ENCODE peak calls at places on chromosomes 6 and 20, in eight cellular contexts. K is psoas muscle, B is neuronal stem cell, G is cardiac muscle cell, I is neural progenitor cell, W is tibial nerve, O is HCT116, P is AG04450. T is an unnamed sample.

GRCh38 chr6:21984135-21984534 is 312.7 kb downstream of the PRL start:
- DNase-seq in K (no peak), B (no peak), G (no peak), I (no peak), W (no peak), O (no peak), P (no peak), T (no peak)

GRCh38 chr6:37630281-37630799 is 67.3 kb downstream of the MDGA1 start:
- DNase-seq in K (no peak), B (no peak), G (no peak), I (no peak), W (no peak), O (peak), P (peak), T (no peak)

GRCh38 chr6:81844686-81845085 is 92.2 kb upstream of the TENT5A start:
- DNase-seq in K (no peak), B (no peak), G (no peak), I (no peak), W (no peak), O (no peak), P (no peak), T (no peak)

GRCh38 chr6:24454452-24454851 is 34.9 kb downstream of the GPLD1 start:
- DNase-seq in K (no peak), B (no peak), G (no peak), I (no peak), W (no peak), O (no peak), P (no peak), T (no peak)

GRCh38 chr6:108113557-108114519 is 39.3 kb upstream of the OSTM1 start:
- DNase-seq in K (peak), B (peak), G (peak), I (peak), W (no peak), O (peak), P (peak), T (no peak)

GRCh38 chr6:73577605-73578160 is 56.9 kb upstream of the EEF1A1 start:
- DNase-seq in K (no peak), B (no peak), G (no peak), I (no peak), W (no peak), O (no peak), P (no peak), T (no peak)

GRCh38 chr6:135281227-135281626 is 100.1 kb downstream of the MYB start:
- DNase-seq in K (no peak), B (no peak), G (no peak), I (no peak), W (no peak), O (no peak), P (no peak), T (no peak)

GRCh38 chr20:51902933-51903332 is 100.6 kb upstream of the SALL4 start:
- DNase-seq in K (no peak), B (no peak), G (no peak), I (no peak), W (no peak), O (no peak), P (no peak), T (no peak)

GRCh38 chr20:50210066-50210619 is 19.5 kb downstream of the CEBPB start:
- DNase-seq in K (no peak), B (no peak), G (no peak), I (no peak), W (no peak), O (no peak), P (no peak), T (no peak)

GRCh38 chr6:36788768-36789167 is 50.5 kb downstream of the CPNE5 start:
- DNase-seq in K (no peak), B (no peak), G (no peak), I (no peak), W (no peak), O (no peak), P (no peak), T (peak)

GRCh38 chr6:12886961-12887775 is 170.6 kb downstream of the PHACTR1 start:
- DNase-seq in K (no peak), B (no peak), G (no peak), I (peak), W (no peak), O (no peak), P (no peak), T (no peak)

GRCh38 chr6:56046576-56046975 is 171.2 kb upstream of the BMP5 start:
- DNase-seq in K (no peak), B (no peak), G (no peak), I (no peak), W (peak), O (no peak), P (no peak), T (no peak)

GRCh38 chr20:62437985-62438384 is 10.6 kb upstream of the RBBP8NL start:
- DNase-seq in K (no peak), B (no peak), G (no peak), I (no peak), W (no peak), O (no peak), P (no peak), T (no peak)
- H3K27ac ChIP-seq in K (no peak), B (no peak), G (no peak), I (no peak), W (no peak), O (no peak), P (no peak), T (no peak)

DNA sequence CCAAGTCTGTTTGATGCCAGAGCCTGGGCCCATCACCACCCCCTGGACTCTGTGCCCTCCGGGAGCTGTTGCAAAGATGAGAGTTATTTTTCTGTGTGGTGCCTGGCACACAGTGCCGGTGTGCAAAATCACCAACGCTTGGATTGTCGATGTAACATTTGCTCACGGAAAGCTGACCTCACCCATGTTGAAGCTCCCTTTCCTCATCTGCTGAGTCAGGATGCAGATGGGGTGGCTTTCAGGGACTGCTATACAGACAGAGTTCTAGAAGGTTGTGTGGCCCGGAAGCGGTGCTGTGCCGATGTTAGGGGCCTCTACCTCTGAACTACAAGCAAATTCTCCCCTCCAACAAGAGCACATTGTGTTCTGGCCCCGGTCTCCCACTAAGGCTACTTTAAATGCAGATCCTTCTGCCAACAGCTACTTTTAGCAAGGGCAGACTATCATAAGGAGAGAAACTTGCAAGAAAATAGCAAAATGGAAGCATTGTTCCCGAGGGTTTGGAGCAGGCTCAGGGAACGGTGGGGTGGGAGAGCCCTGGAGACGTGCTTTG is 34.0 kb downstream of the EYA2 start:
- DNase-seq in K (peak), B (no peak), G (no peak), I (peak), W (peak), O (no peak), P (no peak), T (no peak)
- H3K27ac ChIP-seq in K (no peak), B (no peak), G (no peak), I (peak), W (peak), O (no peak), P (peak), T (no peak)

DNA sequence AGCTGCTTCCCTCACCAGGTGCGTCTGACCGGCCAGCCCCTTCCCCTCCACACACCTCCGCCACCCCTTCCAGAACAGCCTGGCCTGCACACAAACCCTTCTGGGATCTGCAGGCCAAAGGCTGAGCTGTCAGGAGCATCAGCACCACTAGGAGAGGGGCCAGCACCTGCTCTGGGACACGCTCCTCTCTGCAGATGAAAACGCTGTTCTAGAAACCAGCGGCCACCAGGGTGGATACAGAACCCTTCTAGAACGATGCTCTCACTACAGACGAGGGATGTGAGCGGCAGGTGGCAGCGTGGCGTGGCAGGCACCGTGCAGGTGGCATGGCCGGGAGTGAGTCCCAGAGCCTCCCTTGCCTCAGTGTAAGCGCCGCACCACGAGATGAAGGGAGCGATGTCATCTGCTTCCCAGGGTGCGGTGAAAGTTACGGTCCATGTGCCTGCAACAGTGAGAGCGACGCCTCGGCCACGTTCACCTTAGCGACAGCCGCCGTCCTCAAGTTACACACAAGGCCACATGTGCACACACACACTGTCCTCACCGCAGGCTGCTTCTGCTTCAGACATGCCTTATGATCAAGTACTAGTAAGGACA is 53.6 kb downstream of the TAF4 start:
- DNase-seq in K (no peak), B (no peak), G (no peak), I (no peak), W (no peak), O (no peak), P (no peak), T (no peak)
- H3K27ac ChIP-seq in K (no peak), B (no peak), G (no peak), I (no peak), W (no peak), O (no peak), P (no peak), T (no peak)

GRCh38 chr6:45808041-45808440 is 207.6 kb downstream of the CLIC5 start:
- DNase-seq in K (no peak), B (no peak), G (no peak), I (no peak), W (no peak), O (no peak), P (no peak), T (no peak)
- H3K27ac ChIP-seq in K (no peak), B (no peak), G (no peak), I (no peak), W (no peak), O (no peak), P (no peak), T (no peak)

DNA sequence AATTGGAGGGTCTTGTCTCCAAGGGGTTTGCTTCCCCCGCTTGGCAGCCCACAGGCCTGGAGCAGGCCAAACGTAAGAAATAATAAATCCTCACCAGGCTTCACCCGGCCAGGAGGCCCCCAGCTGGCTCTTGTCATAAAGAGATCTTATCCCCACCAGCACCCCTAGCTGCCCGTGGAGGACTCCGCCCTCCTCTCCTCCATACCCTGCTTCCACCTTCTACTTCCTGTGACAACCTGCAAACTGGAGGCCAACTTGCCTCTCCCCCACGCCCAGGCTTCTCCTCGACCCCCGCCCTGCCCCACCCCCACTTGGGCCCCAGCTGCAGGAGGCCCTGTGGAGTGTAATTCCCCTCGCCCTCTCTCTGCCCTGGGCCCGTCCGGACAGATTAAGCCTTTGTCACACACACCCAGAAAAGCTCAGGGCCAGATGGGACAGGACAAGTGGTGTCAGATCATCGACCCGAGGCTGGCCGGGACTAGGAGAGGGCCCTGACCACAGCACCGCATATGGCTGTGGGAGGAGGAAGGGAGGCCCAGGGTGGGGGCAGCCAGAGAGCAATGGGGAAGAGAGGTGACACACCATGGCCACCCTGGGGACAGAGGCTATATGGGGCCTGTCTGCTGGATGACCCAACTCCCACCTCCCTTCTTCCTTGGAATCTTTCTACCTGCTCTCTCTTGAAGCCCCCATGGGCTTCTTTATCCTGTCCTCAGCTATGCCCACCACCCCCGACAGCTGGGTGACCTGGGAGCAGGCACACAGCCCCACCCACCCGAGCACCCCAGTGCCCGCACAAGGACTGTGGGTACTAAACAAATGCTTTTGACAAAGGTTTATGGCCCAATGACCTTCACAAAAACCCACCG is 3.9 kb downstream of the NOL4L start:
- DNase-seq in K (no peak), B (no peak), G (peak), I (peak), W (no peak), O (no peak), P (no peak), T (peak)
- H3K27ac ChIP-seq in K (no peak), B (peak), G (peak), I (no peak), W (no peak), O (no peak), P (no peak), T (peak)

DNA sequence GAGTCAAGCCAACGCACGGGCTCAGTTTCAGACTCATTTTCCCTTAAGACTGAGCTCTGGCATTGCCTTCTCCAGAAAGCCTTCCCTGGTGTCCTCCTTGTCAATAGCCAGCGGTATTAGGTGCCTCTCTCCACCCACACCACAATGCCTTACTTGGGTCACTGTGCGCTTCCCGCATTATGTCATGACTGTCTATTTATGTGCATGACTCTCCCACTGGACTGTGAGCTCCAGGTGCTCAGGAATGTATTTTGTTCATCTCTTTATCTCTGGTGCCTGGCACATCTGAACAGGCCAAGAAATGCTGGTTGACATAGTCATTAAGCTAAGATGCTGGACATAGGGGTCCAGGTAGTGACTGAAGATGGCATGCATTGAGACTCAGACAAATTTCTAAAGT is 42.7 kb downstream of the DAAM2 start:
- DNase-seq in K (no peak), B (no peak), G (no peak), I (no peak), W (no peak), O (no peak), P (no peak), T (no peak)
- H3K27ac ChIP-seq in K (peak), B (no peak), G (no peak), I (no peak), W (peak), O (no peak), P (no peak), T (peak)

DNA sequence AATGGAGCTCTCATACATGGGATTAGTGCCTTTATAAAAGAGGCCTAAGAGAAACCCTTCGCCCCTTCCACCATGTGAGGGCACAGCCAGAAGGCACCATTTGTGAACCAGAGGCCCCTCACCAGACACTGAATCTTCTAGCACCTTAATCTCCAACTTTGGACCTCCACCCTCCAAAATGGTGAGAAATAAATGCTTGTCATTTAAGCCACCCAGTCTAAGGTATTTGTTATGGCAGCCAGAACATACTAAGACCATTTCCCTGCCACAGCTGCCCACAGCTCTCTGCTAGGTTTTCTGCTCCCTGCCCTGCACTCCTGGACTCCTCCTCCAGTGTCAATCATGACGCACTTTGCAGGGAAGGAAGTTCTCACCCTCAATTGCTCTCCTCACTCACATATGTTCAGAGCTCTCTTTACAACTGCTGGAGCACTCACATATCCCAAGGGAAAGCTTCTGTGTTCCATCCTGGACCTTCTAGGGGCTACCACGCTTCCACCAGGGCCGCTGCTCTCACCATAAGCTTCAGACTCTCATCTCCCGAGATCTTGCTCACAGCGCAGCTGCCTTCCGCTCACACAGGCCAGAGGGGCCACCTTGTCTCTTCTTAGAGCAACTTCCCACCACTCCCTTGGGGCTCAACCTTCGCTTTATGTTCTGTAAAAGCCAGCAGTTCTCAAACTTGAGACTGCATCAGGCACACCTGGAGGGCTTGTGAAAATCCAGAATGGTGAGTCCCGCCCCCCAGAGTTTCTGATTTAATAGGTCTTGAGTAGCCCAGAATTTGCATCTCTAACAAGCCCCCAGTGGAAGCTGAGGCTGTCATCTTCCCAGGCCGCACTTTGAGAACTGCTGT is 1.6 kb upstream of the LY86 start:
- DNase-seq in K (no peak), B (no peak), G (no peak), I (no peak), W (no peak), O (no peak), P (no peak), T (no peak)
- H3K27ac ChIP-seq in K (no peak), B (no peak), G (no peak), I (no peak), W (no peak), O (no peak), P (no peak), T (no peak)

GRCh38 chr6:110296151-110297028 is 61.8 kb downstream of the METTL24 start:
- DNase-seq in K (no peak), B (no peak), G (no peak), I (no peak), W (no peak), O (no peak), P (no peak), T (no peak)
- H3K27ac ChIP-seq in K (no peak), B (no peak), G (no peak), I (no peak), W (no peak), O (no peak), P (no peak), T (no peak)

DNA sequence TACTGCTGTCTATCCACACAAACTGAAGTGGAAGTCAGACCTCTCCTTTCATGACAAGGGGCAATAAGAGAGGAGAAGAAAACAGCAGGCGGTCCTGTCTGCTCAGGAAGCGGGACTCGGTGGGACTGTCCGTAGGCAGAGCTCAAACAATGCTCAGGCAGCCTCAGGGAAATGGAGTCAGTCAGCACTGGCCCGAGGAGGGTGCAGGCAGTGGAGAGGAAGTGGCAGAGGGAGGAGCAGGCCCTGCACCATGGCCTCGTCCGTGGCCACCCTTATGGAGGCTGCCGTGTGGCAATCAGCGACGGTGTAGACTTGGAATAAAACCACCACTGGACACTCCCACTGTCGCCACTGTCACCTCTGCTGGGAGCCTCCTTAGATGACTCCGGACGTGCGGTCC is 19.6 kb downstream of the FOXC1 start:
- DNase-seq in K (peak), B (no peak), G (no peak), I (no peak), W (no peak), O (no peak), P (no peak), T (no peak)
- H3K27ac ChIP-seq in K (no peak), B (no peak), G (no peak), I (no peak), W (peak), O (peak), P (no peak), T (no peak)

DNA sequence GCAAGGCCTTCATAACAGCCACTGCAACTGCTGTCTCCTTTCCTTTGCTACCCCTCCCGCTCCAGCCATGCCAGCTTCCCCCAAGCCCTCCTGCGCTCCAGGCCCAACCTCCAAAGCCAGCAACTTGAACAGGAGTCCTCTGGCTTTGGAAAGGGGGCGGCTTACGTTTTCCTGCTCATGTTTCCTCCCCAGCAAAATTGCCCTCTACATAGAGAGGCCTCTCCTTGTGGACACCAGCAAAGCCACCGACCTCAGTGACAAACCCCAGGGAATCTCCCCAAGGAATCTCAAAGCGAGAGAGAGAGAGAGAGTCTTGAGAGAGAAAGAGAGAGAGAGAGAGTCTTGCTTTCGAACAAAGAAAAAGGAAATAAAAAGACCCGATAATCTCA is 354 bp upstream of the BTN2A1 start:
- DNase-seq in K (peak), B (no peak), G (peak), I (no peak), W (no peak), O (no peak), P (no peak), T (no peak)
- H3K27ac ChIP-seq in K (peak), B (no peak), G (peak), I (no peak), W (peak), O (peak), P (peak), T (peak)